ENCODE peak calls at places on chromosomes 3 and 15, in nine cellular contexts. S, L, N, Z, V, J, I, G and T are unnamed samples.

GRCh38 chr3:72993391-72993790 is 3.2 kb upstream of the PPP4R2 start:
- DNase-seq in S (no peak), L (no peak), N (no peak), Z (no peak), V (peak; percentile 68), J (no peak), I (no peak), G (no peak), T (no peak)

GRCh38 chr15:50463423-50464358 is 39.5 kb downstream of the USP8 start:
- DNase-seq in S (no peak), L (no peak), N (no peak), Z (no peak), V (no peak), J (no peak), I (peak; percentile 21), G (no peak), T (no peak)

GRCh38 chr3:46372492-46373359 is 2.0 kb downstream of the CCR5 start:
- DNase-seq in S (no peak), L (no peak), N (no peak), Z (no peak), V (peak; percentile 42), J (no peak), I (peak; percentile 66), G (no peak), T (peak; percentile 23)

GRCh38 chr3:27521179-27521871 is 37.1 kb upstream of the SLC4A7 start:
- DNase-seq in S (no peak), L (peak; percentile 93), N (no peak), Z (no peak), V (no peak), J (peak; percentile 76), I (peak; percentile 93), G (no peak), T (no peak)

GRCh38 chr3:160774172-160774571 is 18.1 kb downstream of the PPM1L start:
- DNase-seq in S (no peak), L (no peak), N (no peak), Z (no peak), V (no peak), J (no peak), I (no peak), G (no peak), T (no peak)

GRCh38 chr3:127799476-127800222 is 22.7 kb downstream of the MGLL start:
- DNase-seq in S (no peak), L (peak; percentile 67), N (no peak), Z (peak; percentile 60), V (no peak), J (no peak), I (peak; percentile 97), G (no peak), T (no peak)

GRCh38 chr3:131031660-131032059 is 5.0 kb downstream of the NEK11 start:
- DNase-seq in S (no peak), L (no peak), N (no peak), Z (no peak), V (no peak), J (no peak), I (peak; percentile 16), G (no peak), T (no peak)

GRCh38 chr3:142819214-142819613 is 69.7 kb downstream of the PCOLCE2 start:
- DNase-seq in S (no peak), L (no peak), N (no peak), Z (no peak), V (no peak), J (no peak), I (no peak), G (no peak), T (no peak)

GRCh38 chr15:93071469-93071891 is 17.5 kb downstream of the RGMA start:
- DNase-seq in S (no peak), L (no peak), N (no peak), Z (no peak), V (peak; percentile 76), J (no peak), I (peak; percentile 29), G (no peak), T (no peak)

GRCh38 chr3:138468886-138469285 is 34.5 kb downstream of the ESYT3 start:
- DNase-seq in S (no peak), L (no peak), N (peak; percentile 38), Z (no peak), V (no peak), J (peak; percentile 86), I (peak; percentile 56), G (no peak), T (no peak)

GRCh38 chr3:42473083-42473932 is 29.1 kb upstream of the VIPR1 start:
- DNase-seq in S (no peak), L (no peak), N (no peak), Z (peak; percentile 84), V (no peak), J (no peak), I (peak; percentile 2), G (no peak), T (no peak)

DNA sequence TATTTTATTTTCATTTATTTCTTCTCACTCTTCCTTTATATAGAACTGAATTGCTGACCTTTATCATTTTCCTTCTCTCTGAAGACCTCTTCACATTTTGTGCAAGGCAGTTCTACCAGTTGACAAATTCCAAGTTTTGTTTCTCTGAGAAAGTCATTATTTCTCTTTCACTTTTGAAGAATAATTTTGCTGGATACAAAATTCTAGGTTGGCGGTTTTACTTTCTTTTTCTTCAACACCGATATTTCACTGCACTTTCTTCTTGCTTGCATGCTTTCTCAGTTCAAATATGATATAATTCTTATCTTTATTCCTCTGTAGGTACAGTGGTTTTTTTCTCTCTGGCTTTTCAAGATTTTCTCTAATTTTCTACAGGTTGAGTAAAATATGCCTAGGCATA is 15.9 kb downstream of the RFX7 start:
- DNase-seq in S (no peak), L (no peak), N (no peak), Z (no peak), V (no peak), J (no peak), I (no peak), G (no peak), T (no peak)
- H3K9me3 ChIP-seq in S (peaks cover 15% of the 10 kb centered on the region), L (peaks cover 58% of the 10 kb centered on the region), N (peaks cover 4% of the 10 kb centered on the region), Z (no peaks in the 10 kb centered on the region), V (peaks cover 62% of the 10 kb centered on the region), J (no peaks in the 10 kb centered on the region), I (no peaks in the 10 kb centered on the region), G (peaks cover 18% of the 10 kb centered on the region), T (no peaks in the 10 kb centered on the region)

GRCh38 chr15:68608206-68608843 is 29.5 kb downstream of the CORO2B start:
- DNase-seq in S (no peak), L (no peak), N (peak; percentile 90), Z (no peak), V (no peak), J (peak; percentile 92), I (no peak), G (no peak), T (no peak)
- H3K27ac ChIP-seq in S (no peak overlapping the region), L (no peak overlapping the region), N (peak overlapping the region; percentile 12), Z (no peak overlapping the region), V (peak overlapping the region; percentile 8), J (peak overlapping the region; percentile 78), I (no peak overlapping the region), G (no peak overlapping the region), T (no peak overlapping the region)

GRCh38 chr15:79089890-79090486 is 592 bp downstream of the RASGRF1 start:
- DNase-seq in S (no peak), L (peak; percentile 39), N (no peak), Z (no peak), V (peak; percentile 77), J (no peak), I (no peak), G (no peak), T (no peak)
- H3K4me3 ChIP-seq in S (no peak overlapping the region), L (peak overlapping the region; percentile 39), N (peak overlapping the region; percentile 2), Z (no peak overlapping the region), V (peak overlapping the region; percentile 75), J (peak overlapping the region; percentile 27), I (no peak overlapping the region), G (no peak overlapping the region), T (no peak overlapping the region)

GRCh38 chr3:15306979-15307359 is 25.4 kb downstream of the SH3BP5 start:
- DNase-seq in S (no peak), L (no peak), N (no peak), Z (no peak), V (no peak), J (peak; percentile 51), I (no peak), G (no peak), T (no peak)
- H3K9me3 ChIP-seq in S (no peaks in the 10 kb centered on the region), L (no peaks in the 10 kb centered on the region), N (no peaks in the 10 kb centered on the region), Z (no peaks in the 10 kb centered on the region), V (no peaks in the 10 kb centered on the region), J (no peaks in the 10 kb centered on the region), I (no peaks in the 10 kb centered on the region), G (no peaks in the 10 kb centered on the region), T (no peaks in the 10 kb centered on the region)